ENCODE peak calls at places on chromosome 20, in ten cellular contexts. H, T, V, N, D, M, G, J, C and W are unnamed samples.

GRCh38 chr20:53711333-53712211 is 117.9 kb upstream of the ZNF217 start:
- DNase-seq in H (no peak), T (no peak), V (no peak), N (no peak), D (no peak), M (no peak), G (no peak), J (no peak), C (no peak), W (no peak)

GRCh38 chr20:53081916-53082863 is 110.0 kb downstream of the TSHZ2 start:
- DNase-seq in H (no peak), T (no peak), V (no peak), N (no peak), D (no peak), M (no peak), G (no peak), J (no peak), C (no peak), W (no peak)

GRCh38 chr20:63792866-63793265 is 38.2 kb downstream of the ZBTB46 start:
- DNase-seq in H (no peak), T (no peak), V (no peak), N (no peak), D (no peak), M (no peak), G (no peak), J (no peak), C (no peak), W (no peak)

GRCh38 chr20:3068986-3069900 is 2.2 kb upstream of the OXT start:
- DNase-seq in H (no peak), T (peak), V (peak), N (no peak), D (no peak), M (peak), G (no peak), J (peak), C (no peak), W (no peak)

GRCh38 chr20:63611646-63612045 is 15.3 kb downstream of the GMEB2 start:
- DNase-seq in H (no peak), T (no peak), V (no peak), N (no peak), D (no peak), M (peak), G (no peak), J (no peak), C (no peak), W (no peak)

GRCh38 chr20:51531141-51531710 is 11.3 kb downstream of the NFATC2 start:
- DNase-seq in H (no peak), T (no peak), V (no peak), N (no peak), D (no peak), M (no peak), G (peak), J (peak), C (no peak), W (no peak)

GRCh38 chr20:23120936-23121765 is 35.0 kb upstream of the CD93 start:
- DNase-seq in H (no peak), T (no peak), V (no peak), N (peak), D (peak), M (no peak), G (no peak), J (no peak), C (no peak), W (no peak)

GRCh38 chr20:51640743-51641142 is 98.2 kb upstream of the NFATC2 start:
- DNase-seq in H (no peak), T (peak), V (no peak), N (no peak), D (no peak), M (no peak), G (no peak), J (no peak), C (no peak), W (no peak)

GRCh38 chr20:6533828-6534388 is 233.6 kb upstream of the BMP2 start:
- DNase-seq in H (no peak), T (peak), V (peak), N (no peak), D (peak), M (peak), G (no peak), J (no peak), C (no peak), W (no peak)

GRCh38 chr20:14724465-14724864 is 387.1 kb upstream of the FLRT3 start:
- DNase-seq in H (peak), T (peak), V (no peak), N (no peak), D (no peak), M (no peak), G (no peak), J (no peak), C (no peak), W (no peak)

GRCh38 chr20:9241232-9241692 is 172.4 kb downstream of the PLCB4 start:
- DNase-seq in H (no peak), T (peak), V (peak), N (no peak), D (no peak), M (peak), G (no peak), J (no peak), C (no peak), W (no peak)

GRCh38 chr20:18613553-18613952 is 25.7 kb downstream of the DTD1 start:
- DNase-seq in H (no peak), T (no peak), V (no peak), N (no peak), D (no peak), M (peak), G (no peak), J (no peak), C (no peak), W (no peak)

GRCh38 chr20:4569092-4569491 is 152.6 kb upstream of the PRND start:
- DNase-seq in H (no peak), T (no peak), V (no peak), N (no peak), D (no peak), M (no peak), G (no peak), J (no peak), C (no peak), W (no peak)

GRCh38 chr20:53609501-53610445 is 16.1 kb upstream of the ZNF217 start:
- DNase-seq in H (peak), T (peak), V (no peak), N (peak), D (peak), M (peak), G (peak), J (peak), C (no peak), W (no peak)

GRCh38 chr20:37314099-37314498 is 24.6 kb downstream of the MANBAL start:
- DNase-seq in H (no peak), T (no peak), V (no peak), N (peak), D (no peak), M (no peak), G (no peak), J (no peak), C (no peak), W (no peak)

GRCh38 chr20:47529840-47530239 is 28.2 kb downstream of the NCOA3 start:
- DNase-seq in H (no peak), T (no peak), V (no peak), N (no peak), D (no peak), M (no peak), G (no peak), J (no peak), C (no peak), W (no peak)

GRCh38 chr20:63091901-63092659 is 85.3 kb upstream of the BHLHE23 start:
- DNase-seq in H (no peak), T (no peak), V (no peak), N (peak), D (no peak), M (no peak), G (peak), J (no peak), C (no peak), W (no peak)

GRCh38 chr20:32448306-32449056 is 90.3 kb downstream of the ASXL1 start:
- DNase-seq in H (peak), T (no peak), V (no peak), N (peak), D (no peak), M (no peak), G (no peak), J (no peak), C (no peak), W (no peak)

GRCh38 chr20:44017211-44017610 is 102.6 kb downstream of the TOX2 start:
- DNase-seq in H (no peak), T (no peak), V (no peak), N (no peak), D (no peak), M (no peak), G (no peak), J (no peak), C (no peak), W (no peak)

GRCh38 chr20:37564016-37564387 is 36.3 kb upstream of the BLCAP start:
- DNase-seq in H (no peak), T (no peak), V (no peak), N (no peak), D (no peak), M (no peak), G (no peak), J (no peak), C (no peak), W (no peak)